ENCODE peak calls at places on chromosomes 11 and 22, in six cellular contexts. C is brain microvascular endothelial cell; R is stimulated activated CD4-positive, alpha-beta T cell treated with anti-CD3 and anti-CD28 coated beads, TNF-alpha, amount 100 ng/mL, for 48 hours; I is A172; B is activated gamma-delta T cell; K is frontal cortex. D is an unnamed sample.

GRCh38 chr22:27573280-27573711 is 228.3 kb downstream of the MN1 start:
- DNase-seq in C (no peak), R (no peak), I (no peak), B (no peak), K (no peak), D (no peak)

GRCh38 chr11:9633674-9634073 is 30.2 kb upstream of the SWAP70 start:
- DNase-seq in C (no peak), R (no peak), I (no peak), B (no peak), K (no peak), D (no peak)

GRCh38 chr11:118434553-118435232 is 1.6 kb upstream of the KMT2A start:
- DNase-seq in C (no peak), R (no peak), I (no peak), B (no peak), K (no peak), D (peak)

GRCh38 chr22:38187413-38188212 is 6.0 kb upstream of the PLA2G6 start:
- DNase-seq in C (no peak), R (no peak), I (no peak), B (no peak), K (no peak), D (peak)

GRCh38 chr11:46710821-46711269 is 8.2 kb upstream of the F2 start:
- DNase-seq in C (peak), R (no peak), I (peak), B (no peak), K (no peak), D (peak)

GRCh38 chr11:18618341-18619025 is 15.7 kb downstream of the SPTY2D1 start:
- DNase-seq in C (peak), R (no peak), I (no peak), B (no peak), K (no peak), D (no peak)

GRCh38 chr11:27445625-27446024 is 27.0 kb downstream of the LGR4 start:
- DNase-seq in C (no peak), R (no peak), I (no peak), B (no peak), K (no peak), D (no peak)

GRCh38 chr22:49352361-49353169 is 475.1 kb downstream of the BRD1 start:
- DNase-seq in C (no peak), R (no peak), I (no peak), B (no peak), K (no peak), D (no peak)

GRCh38 chr11:17405232-17406005 is 17.0 kb upstream of the KCNJ11 start:
- DNase-seq in C (peak), R (no peak), I (peak), B (no peak), K (peak), D (peak)